ENCODE peak calls at places on chromosomes 6 and 20, in seven cellular contexts. One of them, this sample, is unnamed.

GRCh38 chr6:31752739-31753319 is 9.6 kb upstream of the SAPCD1 start:
- DNase-seq in esophagus muscularis mucosa: no peak
- DNase-seq in lower lobe of right lung: no peak
- DNase-seq in GM23338: no peak
- DNase-seq in HFF-Myc: no peak
- DNase-seq in nephron progenitor cell: no peak
- DNase-seq in left lung: no peak
- DNase-seq in this sample: no peak

GRCh38 chr6:113450061-113450465 is 407.1 kb upstream of the MARCKS start:
- DNase-seq in esophagus muscularis mucosa: no peak
- DNase-seq in lower lobe of right lung: no peak
- DNase-seq in HFF-Myc: no peak
- DNase-seq in nephron progenitor cell: no peak
- DNase-seq in GM23338: no peak
- DNase-seq in left lung: no peak
- DNase-seq in this sample: no peak

GRCh38 chr20:63409066-63409833 is 48.1 kb upstream of the CHRNA4 start:
- DNase-seq in GM23338: peak
- DNase-seq in esophagus muscularis mucosa: no peak
- DNase-seq in nephron progenitor cell: no peak
- DNase-seq in HFF-Myc: no peak
- DNase-seq in left lung: no peak
- DNase-seq in lower lobe of right lung: no peak
- DNase-seq in this sample: no peak

GRCh38 chr6:109076421-109076820 is 18.2 kb downstream of the SESN1 start:
- DNase-seq in lower lobe of right lung: no peak
- DNase-seq in HFF-Myc: no peak
- DNase-seq in GM23338: no peak
- DNase-seq in left lung: no peak
- DNase-seq in esophagus muscularis mucosa: no peak
- DNase-seq in nephron progenitor cell: no peak
- DNase-seq in this sample: no peak

GRCh38 chr6:24991748-24992467 is 56.1 kb upstream of the RIPOR2 start:
- DNase-seq in HFF-Myc: no peak
- DNase-seq in nephron progenitor cell: peak
- DNase-seq in left lung: no peak
- DNase-seq in lower lobe of right lung: peak
- DNase-seq in esophagus muscularis mucosa: no peak
- DNase-seq in GM23338: peak
- DNase-seq in this sample: peak

GRCh38 chr6:40754481-40755045 is 167.4 kb upstream of the LRFN2 start:
- DNase-seq in esophagus muscularis mucosa: no peak
- DNase-seq in nephron progenitor cell: peak
- DNase-seq in GM23338: peak
- DNase-seq in left lung: peak
- DNase-seq in HFF-Myc: no peak
- DNase-seq in lower lobe of right lung: no peak
- DNase-seq in this sample: no peak

GRCh38 chr20:1707588-1708449 is 50.2 kb upstream of the SIRPG start:
- DNase-seq in nephron progenitor cell: no peak
- DNase-seq in GM23338: no peak
- DNase-seq in HFF-Myc: no peak
- DNase-seq in lower lobe of right lung: no peak
- DNase-seq in esophagus muscularis mucosa: peak
- DNase-seq in left lung: no peak
- DNase-seq in this sample: no peak

GRCh38 chr20:57047281-57048026 is 219.0 kb downstream of the BMP7 start:
- DNase-seq in nephron progenitor cell: no peak
- DNase-seq in lower lobe of right lung: no peak
- DNase-seq in HFF-Myc: no peak
- DNase-seq in left lung: no peak
- DNase-seq in GM23338: no peak
- DNase-seq in esophagus muscularis mucosa: no peak
- DNase-seq in this sample: no peak

GRCh38 chr6:147126618-147127022 is 77.6 kb upstream of the STXBP5 start:
- DNase-seq in lower lobe of right lung: no peak
- DNase-seq in nephron progenitor cell: no peak
- DNase-seq in GM23338: peak
- DNase-seq in esophagus muscularis mucosa: no peak
- DNase-seq in left lung: no peak
- DNase-seq in HFF-Myc: no peak
- DNase-seq in this sample: no peak

GRCh38 chr6:18264338-18265098 is at the start of gene DEK:
- DNase-seq in esophagus muscularis mucosa: peak
- DNase-seq in nephron progenitor cell: peak
- DNase-seq in GM23338: peak
- DNase-seq in lower lobe of right lung: peak
- DNase-seq in left lung: peak
- DNase-seq in HFF-Myc: peak
- DNase-seq in this sample: peak

GRCh38 chr20:62434098-62434497 is 6.8 kb upstream of the RBBP8NL start:
- DNase-seq in nephron progenitor cell: peak
- DNase-seq in GM23338: no peak
- DNase-seq in left lung: no peak
- DNase-seq in lower lobe of right lung: no peak
- DNase-seq in esophagus muscularis mucosa: no peak
- DNase-seq in HFF-Myc: no peak
- DNase-seq in this sample: no peak

GRCh38 chr6:145960918-145961604 is 3.1 kb downstream of the SHPRH start:
- DNase-seq in HFF-Myc: no peak
- DNase-seq in left lung: peak
- DNase-seq in esophagus muscularis mucosa: no peak
- DNase-seq in lower lobe of right lung: no peak
- DNase-seq in nephron progenitor cell: no peak
- DNase-seq in GM23338: no peak
- DNase-seq in this sample: no peak

GRCh38 chr6:148530976-148531375 is 188.3 kb downstream of the SASH1 start:
- DNase-seq in GM23338: no peak
- DNase-seq in left lung: no peak
- DNase-seq in nephron progenitor cell: no peak
- DNase-seq in esophagus muscularis mucosa: no peak
- DNase-seq in lower lobe of right lung: no peak
- DNase-seq in HFF-Myc: no peak
- DNase-seq in this sample: no peak

GRCh38 chr6:44951253-44951656 is 376.9 kb upstream of the RUNX2 start:
- DNase-seq in left lung: no peak
- DNase-seq in HFF-Myc: no peak
- DNase-seq in GM23338: no peak
- DNase-seq in nephron progenitor cell: no peak
- DNase-seq in lower lobe of right lung: no peak
- DNase-seq in esophagus muscularis mucosa: no peak
- DNase-seq in this sample: no peak

GRCh38 chr6:10429638-10430427 is 15.0 kb upstream of the TFAP2A start:
- DNase-seq in nephron progenitor cell: no peak
- DNase-seq in HFF-Myc: no peak
- DNase-seq in left lung: no peak
- DNase-seq in lower lobe of right lung: no peak
- DNase-seq in esophagus muscularis mucosa: peak
- DNase-seq in GM23338: peak
- DNase-seq in this sample: no peak

GRCh38 chr20:38536310-38536709 is 44.7 kb upstream of the ADIG start:
- DNase-seq in HFF-Myc: peak
- DNase-seq in nephron progenitor cell: no peak
- DNase-seq in GM23338: no peak
- DNase-seq in esophagus muscularis mucosa: no peak
- DNase-seq in lower lobe of right lung: no peak
- DNase-seq in left lung: no peak
- DNase-seq in this sample: no peak

GRCh38 chr6:101117397-101118185 is 236.5 kb upstream of the ASCC3 start:
- DNase-seq in esophagus muscularis mucosa: no peak
- DNase-seq in HFF-Myc: no peak
- DNase-seq in nephron progenitor cell: peak
- DNase-seq in lower lobe of right lung: no peak
- DNase-seq in GM23338: peak
- DNase-seq in left lung: peak
- DNase-seq in this sample: no peak

GRCh38 chr6:85110943-85111342 is 338.9 kb upstream of the NT5E start:
- DNase-seq in lower lobe of right lung: no peak
- DNase-seq in left lung: no peak
- DNase-seq in GM23338: no peak
- DNase-seq in nephron progenitor cell: no peak
- DNase-seq in HFF-Myc: no peak
- DNase-seq in esophagus muscularis mucosa: no peak
- DNase-seq in this sample: no peak

GRCh38 chr20:31822421-31823330 is 3.5 kb downstream of the MYLK2 start:
- DNase-seq in left lung: peak
- DNase-seq in GM23338: peak
- DNase-seq in esophagus muscularis mucosa: no peak
- DNase-seq in HFF-Myc: no peak
- DNase-seq in lower lobe of right lung: peak
- DNase-seq in nephron progenitor cell: peak
- DNase-seq in this sample: peak

GRCh38 chr20:57559658-57560553 is 1.0 kb upstream of the PCK1 start:
- DNase-seq in left lung: no peak
- DNase-seq in esophagus muscularis mucosa: no peak
- DNase-seq in lower lobe of right lung: no peak
- DNase-seq in GM23338: no peak
- DNase-seq in nephron progenitor cell: no peak
- DNase-seq in HFF-Myc: no peak
- DNase-seq in this sample: no peak

GRCh38 chr6:34922177-34922663 is 33.2 kb downstream of the ANKS1A start:
- DNase-seq in lower lobe of right lung: no peak
- DNase-seq in left lung: no peak
- DNase-seq in esophagus muscularis mucosa: no peak
- DNase-seq in nephron progenitor cell: no peak
- DNase-seq in GM23338: no peak
- DNase-seq in HFF-Myc: peak
- DNase-seq in this sample: no peak

GRCh38 chr20:32458837-32459220 is 100.7 kb downstream of the ASXL1 start:
- DNase-seq in nephron progenitor cell: no peak
- DNase-seq in lower lobe of right lung: no peak
- DNase-seq in esophagus muscularis mucosa: no peak
- DNase-seq in GM23338: no peak
- DNase-seq in HFF-Myc: no peak
- DNase-seq in left lung: no peak
- DNase-seq in this sample: no peak

GRCh38 chr6:154370545-154370944 is 13.9 kb upstream of the IPCEF1 start:
- DNase-seq in esophagus muscularis mucosa: no peak
- DNase-seq in lower lobe of right lung: no peak
- DNase-seq in HFF-Myc: peak
- DNase-seq in nephron progenitor cell: no peak
- DNase-seq in left lung: no peak
- DNase-seq in GM23338: peak
- DNase-seq in this sample: peak

GRCh38 chr20:64169089-64169560 is 4.9 kb downstream of the MYT1 start:
- DNase-seq in esophagus muscularis mucosa: no peak
- DNase-seq in left lung: no peak
- DNase-seq in lower lobe of right lung: peak
- DNase-seq in nephron progenitor cell: no peak
- DNase-seq in GM23338: no peak
- DNase-seq in HFF-Myc: no peak
- DNase-seq in this sample: no peak

GRCh38 chr6:73774311-73774766 is 78.3 kb downstream of the CD109 start:
- DNase-seq in esophagus muscularis mucosa: no peak
- DNase-seq in left lung: no peak
- DNase-seq in nephron progenitor cell: no peak
- DNase-seq in lower lobe of right lung: no peak
- DNase-seq in HFF-Myc: peak
- DNase-seq in GM23338: no peak
- DNase-seq in this sample: no peak
- TF ChIP-seq CTCF in esophagus muscularis mucosa: no peak
- TF ChIP-seq CTCF in left lung: no peak
- TF ChIP-seq CTCF in nephron progenitor cell: no peak
- TF ChIP-seq CTCF in lower lobe of right lung: no peak
- TF ChIP-seq CTCF in HFF-Myc: no peak
- TF ChIP-seq CTCF in GM23338: no peak
- TF ChIP-seq CTCF in this sample: no peak

GRCh38 chr6:579339-579738 is 77.6 kb downstream of the HUS1B start:
- DNase-seq in esophagus muscularis mucosa: no peak
- DNase-seq in GM23338: no peak
- DNase-seq in lower lobe of right lung: no peak
- DNase-seq in HFF-Myc: peak
- DNase-seq in nephron progenitor cell: no peak
- DNase-seq in left lung: no peak
- DNase-seq in this sample: no peak
- TF ChIP-seq CTCF in esophagus muscularis mucosa: peak
- TF ChIP-seq CTCF in GM23338: peak
- TF ChIP-seq CTCF in lower lobe of right lung: no peak
- TF ChIP-seq CTCF in HFF-Myc: peak
- TF ChIP-seq CTCF in nephron progenitor cell: peak
- TF ChIP-seq CTCF in left lung: no peak
- TF ChIP-seq CTCF in this sample: no peak

DNA sequence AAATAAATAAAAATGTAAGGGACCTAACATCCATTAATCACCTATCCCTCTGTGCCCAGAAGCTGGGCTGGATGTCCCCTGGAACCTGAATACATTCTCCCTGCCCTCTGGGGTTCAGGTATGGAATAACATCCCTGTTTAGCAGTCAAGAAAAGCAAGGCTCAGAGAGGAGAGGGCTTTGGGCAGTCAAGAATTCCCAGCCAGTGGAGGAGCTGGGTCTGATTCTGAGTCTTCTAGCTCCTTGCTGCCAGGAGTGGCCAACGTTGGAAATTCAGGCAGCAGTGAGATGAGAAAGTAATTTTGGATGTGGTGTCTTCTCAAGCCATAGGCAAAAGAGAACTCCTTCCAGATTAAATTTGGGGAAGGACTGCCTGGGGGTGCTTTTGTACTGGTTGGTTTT is 42.6 kb upstream of the ZNFX1 start:
- DNase-seq in GM23338: peak
- DNase-seq in left lung: no peak
- DNase-seq in lower lobe of right lung: no peak
- DNase-seq in esophagus muscularis mucosa: no peak
- DNase-seq in nephron progenitor cell: peak
- DNase-seq in HFF-Myc: no peak
- DNase-seq in this sample: no peak
- TF ChIP-seq CTCF in GM23338: peak
- TF ChIP-seq CTCF in left lung: no peak
- TF ChIP-seq CTCF in lower lobe of right lung: peak
- TF ChIP-seq CTCF in esophagus muscularis mucosa: peak
- TF ChIP-seq CTCF in nephron progenitor cell: peak
- TF ChIP-seq CTCF in HFF-Myc: no peak
- TF ChIP-seq CTCF in this sample: peak

DNA sequence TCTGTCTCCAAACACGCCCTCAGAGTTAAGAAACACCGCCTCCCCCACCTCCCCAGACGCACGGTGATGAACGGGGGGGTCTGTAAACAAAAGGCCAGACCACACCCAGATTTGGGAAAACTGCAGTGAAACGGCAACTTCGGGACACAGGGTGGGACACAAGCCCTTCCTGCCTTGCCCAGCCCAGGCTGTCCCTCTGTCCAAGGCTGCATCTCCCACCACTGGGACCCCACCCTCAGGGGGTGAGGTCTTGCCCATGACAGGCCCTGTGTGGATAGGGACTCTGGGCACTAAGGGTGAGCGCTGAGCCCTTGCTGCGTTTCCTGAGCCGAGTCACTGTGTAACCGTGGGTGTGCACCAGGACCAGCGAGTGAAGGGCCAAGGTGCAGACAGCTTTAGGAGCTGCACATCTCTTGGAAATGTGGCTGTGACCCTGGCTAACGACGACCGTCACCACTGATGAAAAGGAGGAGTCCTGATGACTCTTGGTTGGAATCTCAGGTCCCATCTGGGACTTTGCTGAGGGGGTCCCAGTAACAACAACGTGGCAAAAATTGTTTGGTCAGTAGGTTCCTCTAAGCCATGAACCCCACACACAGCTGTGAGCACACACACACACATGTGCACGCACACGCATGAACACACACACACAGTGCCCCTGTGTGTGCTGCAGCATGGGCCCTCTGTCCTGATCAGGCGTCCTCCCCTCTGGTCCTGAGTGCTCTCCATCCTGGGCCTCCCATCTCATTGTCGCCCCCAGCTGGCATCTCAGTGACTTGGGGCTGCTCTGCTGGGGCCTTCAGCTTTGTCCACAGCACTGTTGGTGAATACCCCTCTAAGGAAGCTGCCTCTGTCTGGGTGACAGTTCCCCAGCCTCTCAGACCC is 100.6 kb downstream of the RAMACL start:
- DNase-seq in GM23338: peak
- DNase-seq in nephron progenitor cell: no peak
- DNase-seq in lower lobe of right lung: no peak
- DNase-seq in esophagus muscularis mucosa: no peak
- DNase-seq in left lung: peak
- DNase-seq in HFF-Myc: no peak
- DNase-seq in this sample: no peak
- TF ChIP-seq CTCF in GM23338: peak
- TF ChIP-seq CTCF in nephron progenitor cell: no peak
- TF ChIP-seq CTCF in lower lobe of right lung: no peak
- TF ChIP-seq CTCF in esophagus muscularis mucosa: no peak
- TF ChIP-seq CTCF in left lung: no peak
- TF ChIP-seq CTCF in HFF-Myc: peak
- TF ChIP-seq CTCF in this sample: no peak